ENCODE peak calls at places on chromosome 3, in five cellular contexts. U is H1, P is A549, I is K562, X is IMR-90. C is an unnamed sample.

GRCh38 chr3:74001481-74001880 is 376.7 kb upstream of the PDZRN3 start:
- DNase-seq in U (no peak), P (no peak), I (no peak), X (no peak), C (no peak)

GRCh38 chr3:142272200-142272891 is 47.0 kb upstream of the GK5 start:
- DNase-seq in U (no peak), P (no peak), I (no peak), X (peak), C (no peak)

GRCh38 chr3:16840111-16840444 is 44.7 kb upstream of the PLCL2 start:
- DNase-seq in U (no peak), P (no peak), I (no peak), X (no peak), C (no peak)

GRCh38 chr3:14511623-14511965 is 28.5 kb downstream of the GRIP2 start:
- DNase-seq in U (no peak), P (no peak), I (no peak), X (no peak), C (no peak)

GRCh38 chr3:97940034-97940433 is 32.2 kb downstream of the RIOX2 start:
- DNase-seq in U (no peak), P (peak), I (peak), X (no peak), C (peak)

GRCh38 chr3:147616998-147617619 is 207.9 kb downstream of the ZIC1 start:
- DNase-seq in U (no peak), P (peak), I (peak), X (peak), C (peak)

GRCh38 chr3:97823081-97823480 is 1.3 kb downstream of the CRYBG3 start:
- DNase-seq in U (no peak), P (no peak), I (no peak), X (no peak), C (no peak)

GRCh38 chr3:13790376-13791219 is 89.3 kb downstream of the WNT7A start:
- DNase-seq in U (no peak), P (no peak), I (no peak), X (no peak), C (no peak)

GRCh38 chr3:99627062-99627826 is 11.2 kb upstream of the COL8A1 start:
- DNase-seq in U (no peak), P (peak), I (no peak), X (peak), C (no peak)

GRCh38 chr3:76497636-76498035 is 542.3 kb upstream of the ROBO2 start:
- DNase-seq in U (peak), P (no peak), I (no peak), X (peak), C (no peak)

GRCh38 chr3:189863031-189863430 is 231.8 kb downstream of the TP63 start:
- DNase-seq in U (no peak), P (peak), I (no peak), X (no peak), C (no peak)

GRCh38 chr3:34219556-34219955 is 421.1 kb downstream of the PDCD6IP start:
- DNase-seq in U (no peak), P (no peak), I (no peak), X (no peak), C (no peak)

GRCh38 chr3:187080799-187081450 is 58.4 kb downstream of the RPL39L start:
- DNase-seq in U (peak), P (no peak), I (no peak), X (no peak), C (no peak)

GRCh38 chr3:160685144-160685766 is 8.3 kb downstream of the ARL14 start:
- DNase-seq in U (no peak), P (peak), I (no peak), X (peak), C (no peak)

GRCh38 chr3:101281616-101282015 is 38.8 kb downstream of the IMPG2 start:
- DNase-seq in U (no peak), P (no peak), I (no peak), X (no peak), C (no peak)

GRCh38 chr3:61966200-61966599 is 404.8 kb downstream of the PTPRG start:
- DNase-seq in U (no peak), P (no peak), I (no peak), X (peak), C (peak)

GRCh38 chr3:51799879-51800757 is 21.1 kb upstream of the IQCF6 start:
- DNase-seq in U (peak), P (peak), I (peak), X (peak), C (peak)

GRCh38 chr3:159824341-159824740 is 164.3 kb upstream of the IL12A start:
- DNase-seq in U (no peak), P (peak), I (no peak), X (peak), C (peak)

GRCh38 chr3:84967767-84968581 is 9.2 kb downstream of the CADM2 start:
- DNase-seq in U (no peak), P (no peak), I (no peak), X (no peak), C (no peak)

GRCh38 chr3:53804697-53805462 is 41.3 kb downstream of the CHDH start:
- DNase-seq in U (no peak), P (peak), I (no peak), X (peak), C (peak)

GRCh38 chr3:9739181-9739580 is 7.6 kb downstream of the BRPF1 start:
- DNase-seq in U (no peak), P (no peak), I (no peak), X (no peak), C (no peak)

GRCh38 chr3:57126244-57126643 is 38.9 kb downstream of the IL17RD start:
- DNase-seq in U (peak), P (no peak), I (no peak), X (no peak), C (no peak)

GRCh38 chr3:31668258-31668657 is 135.5 kb downstream of the STT3B start:
- DNase-seq in U (no peak), P (no peak), I (no peak), X (no peak), C (no peak)

GRCh38 chr3:34305266-34305665 is 506.8 kb downstream of the PDCD6IP start:
- DNase-seq in U (no peak), P (no peak), I (no peak), X (no peak), C (no peak)

GRCh38 chr3:40782086-40782721 is 257.4 kb downstream of the ZNF621 start:
- DNase-seq in U (no peak), P (peak), I (no peak), X (no peak), C (no peak)

GRCh38 chr3:40779039-40779438 is 254.3 kb downstream of the ZNF621 start:
- DNase-seq in U (no peak), P (no peak), I (no peak), X (no peak), C (no peak)

GRCh38 chr3:40780801-40781406 is 256.1 kb downstream of the ZNF621 start:
- DNase-seq in U (no peak), P (no peak), I (no peak), X (no peak), C (no peak)

DNA sequence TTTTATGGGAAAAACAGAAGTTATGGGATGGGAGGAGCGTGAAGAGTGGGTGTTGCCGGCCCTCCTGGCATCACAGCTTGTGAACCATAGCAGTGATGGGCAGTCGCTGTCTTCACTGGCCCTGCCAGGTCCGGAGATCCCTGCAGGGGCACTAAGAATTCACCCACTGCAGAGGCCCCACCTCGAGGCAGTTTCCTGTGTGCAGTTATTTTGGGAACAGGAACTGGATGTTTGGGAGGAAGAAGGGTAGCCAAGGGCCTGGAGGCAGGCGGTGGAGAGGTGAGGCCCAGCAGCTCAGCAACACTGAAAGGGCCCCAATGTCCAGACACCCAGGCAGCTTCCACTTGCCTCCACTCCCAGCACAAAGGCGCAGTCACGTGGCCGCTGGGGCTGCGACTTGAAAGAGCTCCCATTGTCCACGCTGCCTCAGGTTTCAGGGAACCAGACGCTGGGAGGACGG is 255.6 kb downstream of the ZNF621 start:
- DNase-seq in U (no peak), P (no peak), I (peak), X (no peak), C (no peak)
- TF ChIP-seq CEBPB in U (no peak), P (no peak), I (no peak), X (no peak), C (no peak)

GRCh38 chr3:150409125-150409526 is 1.0 kb downstream of the TSC22D2 start:
- DNase-seq in U (no peak), P (no peak), I (peak), X (no peak), C (no peak)

GRCh38 chr3:150409527-150410310 is 1.6 kb downstream of the TSC22D2 start:
- DNase-seq in U (peak), P (peak), I (peak), X (peak), C (no peak)

GRCh38 chr3:150407051-150407817 is 864 bp upstream of the TSC22D2 start:
- DNase-seq in U (no peak), P (peak), I (peak), X (peak), C (no peak)

GRCh38 chr3:150407818-150408231 is 273 bp upstream of the TSC22D2 start:
- DNase-seq in U (no peak), P (no peak), I (no peak), X (peak), C (peak)

DNA sequence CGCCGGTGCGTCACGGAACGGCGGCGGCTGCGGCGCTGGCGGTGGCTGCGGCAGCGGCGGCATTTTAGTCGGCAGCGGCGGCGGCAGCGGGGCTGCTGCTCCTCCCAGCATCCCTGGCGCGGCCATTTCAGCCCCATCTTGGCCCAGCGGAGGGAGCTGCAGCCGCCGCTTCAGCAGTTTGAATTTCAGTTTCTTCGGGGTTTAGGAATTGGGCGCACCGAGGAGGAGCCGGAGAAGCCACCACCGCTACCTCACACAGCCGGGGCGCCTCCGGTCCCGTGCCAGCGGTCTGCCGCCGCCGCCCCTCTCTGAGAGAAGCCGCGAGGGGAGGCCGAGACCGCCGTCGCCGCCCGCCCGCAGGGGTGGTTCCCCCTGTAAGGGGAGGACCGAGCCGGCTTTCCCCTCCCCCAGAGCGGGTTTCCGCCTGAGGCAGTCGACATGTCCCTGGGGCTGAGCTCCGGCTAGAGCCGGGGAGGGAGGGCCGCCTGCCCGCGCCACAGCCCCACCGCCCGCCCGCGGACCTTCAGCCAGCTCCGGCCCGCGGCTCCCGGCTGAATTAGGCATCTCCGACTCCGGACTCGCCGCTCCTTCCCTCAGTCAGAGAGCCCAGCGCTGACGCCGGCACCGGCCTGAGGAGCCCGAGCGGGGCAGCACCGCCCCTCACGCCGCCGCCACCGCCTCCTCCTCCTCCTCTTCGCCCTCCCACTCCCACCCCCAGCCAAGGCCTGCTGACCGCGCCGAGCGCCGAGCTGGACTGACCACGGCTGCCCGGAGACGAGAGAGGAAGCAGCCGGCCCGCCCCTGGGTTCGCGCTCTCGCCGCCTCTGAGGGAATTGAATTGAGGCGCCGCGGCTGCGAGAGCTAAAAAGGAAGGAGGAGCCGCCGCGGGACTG is at the start of gene TSC22D2:
- DNase-seq in U (peak), P (peak), I (peak), X (peak), C (peak)
- TF ChIP-seq POLR2A in U (peak), P (peak), I (peak), X (peak), C (peak)

DNA sequence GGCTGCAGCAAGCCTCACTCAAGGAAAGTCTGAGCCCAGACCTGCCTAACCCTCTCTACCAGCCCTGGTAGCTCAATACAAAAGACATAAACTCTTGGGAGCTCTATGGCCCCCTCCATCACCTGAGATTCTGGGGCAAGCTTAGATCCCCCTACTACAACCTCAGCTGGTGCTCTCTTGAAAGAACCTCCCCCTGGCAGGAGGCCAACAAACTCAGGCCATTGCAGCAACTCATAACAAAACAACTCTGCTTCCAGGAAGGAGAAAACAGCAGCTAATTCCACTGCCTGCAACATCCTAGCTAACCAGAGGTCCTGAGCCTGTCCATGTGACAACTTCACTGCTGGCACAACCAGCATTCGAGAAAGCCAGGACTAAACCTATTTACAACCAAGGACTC is 169.2 kb downstream of the ROBO1 start:
- DNase-seq in U (peak), P (peak), I (no peak), X (no peak), C (no peak)
- TF ChIP-seq CEBPB in U (no peak), P (no peak), I (no peak), X (no peak), C (no peak)

DNA sequence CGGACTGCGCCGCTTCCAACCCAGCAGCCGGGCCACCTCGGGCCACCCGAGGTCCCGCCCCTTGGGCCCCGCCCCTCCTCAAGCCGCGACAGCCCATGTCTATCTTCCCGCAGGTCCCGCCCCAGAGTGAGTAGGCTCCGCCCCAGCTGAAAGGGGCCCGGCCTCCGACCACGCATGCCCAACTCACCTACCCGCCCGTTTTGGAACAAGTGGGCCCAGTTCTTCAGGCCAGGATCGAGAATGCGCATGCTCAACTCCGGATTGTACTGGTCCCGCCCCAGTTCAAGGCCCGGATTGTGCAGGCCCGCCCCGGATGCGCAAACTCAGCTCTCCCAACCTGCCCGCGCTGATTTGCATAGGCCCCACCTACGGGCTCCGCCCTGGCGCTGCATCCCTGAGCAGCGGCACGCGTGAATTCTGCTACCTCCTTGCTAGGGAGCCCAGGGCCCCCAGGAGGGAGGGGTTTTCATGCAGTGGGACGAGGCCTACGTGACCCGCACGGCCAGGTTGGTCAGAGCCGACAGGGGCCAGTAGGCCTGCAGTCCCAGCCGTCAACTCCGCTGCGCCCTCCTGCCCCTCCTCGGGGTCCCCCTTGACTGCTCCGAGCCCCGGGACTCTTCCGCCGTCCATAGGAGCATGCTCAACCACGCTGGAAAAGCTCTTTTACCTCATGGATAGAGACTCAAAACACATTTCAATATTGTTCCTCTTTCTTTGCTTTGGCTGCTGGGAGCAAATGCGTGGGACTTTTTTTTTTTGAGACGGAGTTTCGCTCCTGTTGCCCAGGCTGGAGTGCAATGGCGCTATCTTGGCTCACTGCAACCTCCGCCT is at the start of gene PFKFB4:
- DNase-seq in U (peak), P (peak), I (peak), X (peak), C (peak)
- TF ChIP-seq POLR2A in U (peak), P (peak), I (peak), X (no peak), C (peak)

DNA sequence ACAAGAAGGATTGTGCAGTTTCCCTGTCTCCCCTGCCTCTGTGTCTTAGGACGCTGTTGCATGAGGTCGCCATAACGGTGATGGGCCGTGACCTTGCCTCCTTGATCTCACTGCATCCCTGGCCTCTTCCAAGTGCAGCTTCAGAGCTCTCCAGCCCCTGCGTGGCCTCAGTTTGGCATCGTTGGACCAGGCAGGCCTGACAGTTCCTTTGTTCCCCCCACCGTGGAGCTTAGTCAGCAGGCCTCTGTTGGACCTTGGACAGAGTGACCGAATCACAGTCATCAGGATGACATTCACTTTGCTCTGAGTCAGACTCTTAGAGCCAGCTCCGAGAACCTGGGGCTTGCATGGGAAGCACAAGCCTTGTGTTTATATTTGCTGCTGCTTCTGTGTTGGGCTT is 139.4 kb downstream of the OPA1 start:
- DNase-seq in U (no peak), P (peak), I (peak), X (peak), C (peak)
- TF ChIP-seq CEBPB in U (no peak), P (no peak), I (no peak), X (no peak), C (no peak)

GRCh38 chr3:122577409-122578028 is at the start of gene PARP15:
- DNase-seq in U (peak), P (no peak), I (no peak), X (no peak), C (no peak)
- TF ChIP-seq POLR2A in U (no peak), P (no peak), I (no peak), X (no peak), C (no peak)

GRCh38 chr3:197487911-197488391 is 67.8 kb downstream of the BDH1 start:
- DNase-seq in U (no peak), P (peak), I (peak), X (peak), C (no peak)
- TF ChIP-seq CEBPB in U (no peak), P (no peak), I (no peak), X (peak), C (no peak)

DNA sequence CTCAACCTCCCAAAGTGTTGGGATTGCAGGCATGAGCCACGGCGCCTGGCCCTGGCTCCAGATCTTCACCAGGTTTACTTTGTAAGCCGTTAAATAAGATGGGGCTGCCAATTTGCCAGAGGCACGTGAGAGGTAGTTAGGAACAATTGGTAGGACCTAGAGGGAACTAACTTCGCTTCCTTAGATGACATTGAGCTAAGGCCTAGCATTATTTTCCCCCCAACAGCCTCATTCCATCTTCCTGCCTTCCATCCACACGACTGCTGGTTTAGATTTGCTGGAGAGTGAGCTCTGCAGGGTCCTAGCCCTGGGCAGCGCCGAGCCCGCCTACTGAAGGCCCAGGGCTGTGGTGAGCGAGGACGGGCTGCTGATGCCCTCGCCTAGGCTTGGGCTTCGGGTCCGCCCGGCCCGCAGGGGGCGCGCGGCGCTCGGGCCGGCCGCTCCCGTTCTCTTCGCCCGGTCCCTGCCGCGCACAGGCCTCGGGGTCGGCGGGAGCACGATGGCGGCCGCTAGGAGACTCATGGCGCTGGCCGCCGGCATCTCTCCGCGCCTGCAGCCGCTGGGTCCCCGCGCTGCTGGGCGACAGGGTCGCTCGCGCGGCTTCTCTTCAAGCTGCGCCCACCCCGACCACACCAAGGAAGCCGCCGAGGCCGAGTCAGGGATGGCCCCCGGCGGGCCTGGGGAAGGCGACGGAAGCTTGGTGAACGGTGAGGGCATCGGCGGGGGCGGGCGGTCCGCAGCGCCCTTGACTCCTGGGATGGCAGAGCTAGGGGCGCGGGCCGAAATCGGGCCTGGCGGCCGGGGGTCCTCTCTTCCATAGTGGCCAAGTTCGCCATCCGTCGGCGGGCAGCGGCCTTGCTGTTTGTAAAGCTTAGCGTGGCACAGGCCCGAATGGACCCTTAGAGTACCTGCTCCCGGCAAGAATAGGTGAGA is 21.9 kb downstream of the DHX30 start:
- DNase-seq in U (peak), P (peak), I (peak), X (peak), C (peak)
- TF ChIP-seq POLR2A in U (peak), P (peak), I (peak), X (peak), C (peak)